ENCODE peak calls at places on chromosomes 7 and 10, in ten cellular contexts. K, F, C, Z, T, M, P, A, N and S are unnamed samples.

GRCh38 chr7:23247101-23247601 is 576 bp downstream of the GPNMB start:
- DNase-seq in K (no peak), Z (no peak), C (no peak), T (no peak), P (no peak), A (no peak), F (no peak), M (no peak), N (no peak), S (no peak)

GRCh38 chr10:43340619-43341018 is 30.8 kb upstream of the FXYD4 start:
- DNase-seq in T (no peak), P (no peak), K (no peak), Z (no peak), A (no peak), F (no peak), N (no peak), M (no peak), C (no peak), S (no peak)

GRCh38 chr7:33886100-33886623 is 19.2 kb upstream of the BMPER start:
- DNase-seq in K (no peak), P (peak), A (no peak), Z (no peak), T (no peak), M (no peak), F (no peak), C (no peak), N (no peak), S (no peak)

GRCh38 chr7:127809285-127809702 is 157.3 kb downstream of the SND1 start:
- DNase-seq in M (no peak), P (no peak), F (no peak), A (peak), T (no peak), K (no peak), Z (no peak), N (no peak), C (no peak), S (no peak)

GRCh38 chr7:51273360-51273759 is 43.2 kb downstream of the COBL start:
- DNase-seq in T (no peak), M (no peak), F (no peak), C (no peak), Z (no peak), P (no peak), K (no peak), N (no peak), A (no peak), S (no peak)

GRCh38 chr7:3897430-3898385 is 596.7 kb downstream of the SDK1 start:
- DNase-seq in Z (peak), P (peak), M (no peak), A (peak), F (no peak), T (peak), K (peak), N (no peak), C (peak), S (peak)

GRCh38 chr7:116210345-116211005 is at the start of gene TES:
- DNase-seq in N (peak), A (no peak), M (peak), C (peak), T (peak), P (peak), F (no peak), K (peak), Z (no peak), S (peak)

GRCh38 chr10:100744980-100745881 is at the start of gene PAX2:
- DNase-seq in A (no peak), K (no peak), C (no peak), N (no peak), T (no peak), Z (no peak), F (no peak), M (peak), P (peak), S (no peak)

GRCh38 chr7:26508481-26508880 is 216.8 kb downstream of the SNX10 start:
- DNase-seq in P (no peak), F (no peak), M (no peak), A (no peak), Z (no peak), N (no peak), C (no peak), T (peak), K (no peak), S (no peak)

GRCh38 chr10:35640474-35640873 is 1.6 kb downstream of the FZD8 start:
- DNase-seq in M (peak), P (peak), K (no peak), F (peak), N (peak), T (peak), Z (no peak), C (no peak), A (peak), S (peak)

GRCh38 chr10:6803429-6803783 is 223.3 kb upstream of the PRKCQ start:
- DNase-seq in K (no peak), T (no peak), A (no peak), N (no peak), C (no peak), M (no peak), F (no peak), Z (no peak), P (no peak), S (no peak)